ENCODE peak calls at places on chromosomes 6 and 20, in five cellular contexts. W is heart right ventricle, X is PC-9, N is lower lobe of right lung, A is fibroblast of the aortic adventitia. U is an unnamed sample.

GRCh38 chr20:35216541-35216940 is 9.9 kb upstream of the MMP24 start:
- DNase-seq in W (no peak), X (no peak), N (no peak), A (no peak), U (no peak)

GRCh38 chr20:56440346-56441007 is 27.9 kb upstream of the RTF2 start:
- DNase-seq in W (no peak), X (no peak), N (no peak), A (no peak), U (peak; percentile 48)

GRCh38 chr6:25006565-25007001 is 70.8 kb upstream of the RIPOR2 start:
- DNase-seq in W (peak; percentile 28), X (peak; percentile 92), N (peak; percentile 87), A (peak; percentile 51), U (peak; percentile 45)

GRCh38 chr20:54668271-54669053 is 193.1 kb downstream of the DOK5 start:
- DNase-seq in W (no peak), X (no peak), N (no peak), A (peak; percentile 34), U (no peak)

GRCh38 chr6:123338394-123338793 is 298.4 kb downstream of the TRDN start:
- DNase-seq in W (no peak), X (no peak), N (no peak), A (no peak), U (no peak)

GRCh38 chr6:14412026-14412425 is 294.5 kb downstream of the CD83 start:
- DNase-seq in W (no peak), X (no peak), N (no peak), A (peak; percentile 24), U (no peak)

GRCh38 chr20:62997626-62998025 is 9.1 kb downstream of the BHLHE23 start:
- DNase-seq in W (no peak), X (no peak), N (no peak), A (no peak), U (no peak)

GRCh38 chr6:125834347-125834746 is 43.6 kb downstream of the NCOA7 start:
- DNase-seq in W (no peak), X (no peak), N (no peak), A (peak; percentile 34), U (no peak)

GRCh38 chr6:41371992-41372525 is 36.7 kb downstream of the NCR2 start:
- DNase-seq in W (no peak), X (no peak), N (no peak), A (peak; percentile 16), U (peak; percentile 24)

GRCh38 chr6:10695086-10695657 is 400 bp downstream of the PAK1IP1 start:
- DNase-seq in W (no peak), X (no peak), N (no peak), A (no peak), U (no peak)

GRCh38 chr6:30884521-30885480 is 482 bp downstream of the DDR1 start:
- DNase-seq in W (no peak), X (peak; percentile 83), N (no peak), A (no peak), U (peak; percentile 34)

GRCh38 chr6:134753001-134753400 is 196.9 kb downstream of the ALDH8A1 start:
- DNase-seq in W (no peak), X (no peak), N (no peak), A (no peak), U (no peak)

GRCh38 chr6:111358454-111358853 is 124.6 kb downstream of the REV3L start:
- DNase-seq in W (no peak), X (no peak), N (no peak), A (no peak), U (no peak)

GRCh38 chr6:154350293-154350692 is 6.3 kb downstream of the IPCEF1 start:
- DNase-seq in W (no peak), X (no peak), N (no peak), A (peak; percentile 37), U (peak; percentile 43)

GRCh38 chr20:38685271-38685670 is 39.0 kb upstream of the SLC32A1 start:
- DNase-seq in W (no peak), X (no peak), N (no peak), A (no peak), U (no peak)

GRCh38 chr20:54573838-54574237 is 98.4 kb downstream of the DOK5 start:
- DNase-seq in W (peak; percentile 53), X (no peak), N (no peak), A (peak; percentile 67), U (no peak)

GRCh38 chr6:134223761-134224445 is 94.0 kb downstream of the SGK1 start:
- DNase-seq in W (no peak), X (no peak), N (no peak), A (peak; percentile 96), U (no peak)

GRCh38 chr6:53042112-53042511 is 23.1 kb upstream of the FBXO9 start:
- DNase-seq in W (no peak), X (peak; percentile 66), N (no peak), A (peak; percentile 92), U (peak; percentile 92)

GRCh38 chr6:122145741-122146240 is 253.7 kb upstream of the HSF2 start:
- DNase-seq in W (no peak), X (no peak), N (no peak), A (no peak), U (no peak)

GRCh38 chr20:59831024-59831900 is 102.2 kb downstream of the SYCP2 start:
- DNase-seq in W (no peak), X (peak; percentile 99), N (peak; percentile 60), A (no peak), U (no peak)
- H3K4me3 ChIP-seq in W (no peak overlapping the region), X (peak overlapping the region; percentile 37), N (no peak overlapping the region), A (no peak overlapping the region), U (no peak overlapping the region)

DNA sequence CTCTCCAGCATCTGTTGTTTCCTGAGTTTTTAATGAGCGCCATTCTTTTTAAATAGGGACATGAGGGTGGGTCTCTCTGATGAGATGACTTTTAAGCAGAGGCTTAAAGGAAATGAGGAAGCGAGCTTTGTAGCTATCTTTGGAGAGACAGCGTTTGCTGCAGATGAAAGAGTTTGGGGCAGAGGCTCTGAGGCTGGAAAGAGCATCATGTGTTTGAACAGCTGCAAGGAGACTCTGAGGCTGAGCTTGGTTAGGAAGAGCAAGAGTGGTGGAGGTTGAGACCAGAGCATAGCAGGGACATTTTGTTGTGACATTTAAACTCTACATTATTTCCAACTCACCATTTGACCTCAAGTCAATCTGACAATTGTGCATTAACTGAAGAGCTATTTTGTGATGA is 38.3 kb upstream of the TMX4 start:
- DNase-seq in W (no peak), X (no peak), N (no peak), A (no peak), U (no peak)
- TF ChIP-seq CTCF in W (no peak), X (no peak), N (no peak), A (no peak), U (no peak)

GRCh38 chr6:110328231-110328630 is 29.9 kb downstream of the METTL24 start:
- DNase-seq in W (no peak), X (no peak), N (no peak), A (peak; percentile 77), U (peak; percentile 15)

GRCh38 chr6:110329348-110329728 is 28.8 kb downstream of the METTL24 start:
- DNase-seq in W (no peak), X (no peak), N (no peak), A (no peak), U (no peak)

GRCh38 chr6:110331816-110332215 is 26.3 kb downstream of the METTL24 start:
- DNase-seq in W (peak; percentile 30), X (no peak), N (no peak), A (no peak), U (no peak)

GRCh38 chr6:110331383-110331782 is 26.8 kb downstream of the METTL24 start:
- DNase-seq in W (no peak), X (no peak), N (no peak), A (no peak), U (no peak)

GRCh38 chr6:110329729-110330436 is 28.3 kb downstream of the METTL24 start:
- DNase-seq in W (no peak), X (no peak), N (no peak), A (no peak), U (no peak)
- H3K4me3 ChIP-seq in W (peak overlapping the region; percentile 18), X (no peak overlapping the region), N (peak overlapping the region; percentile 32), A (no peak overlapping the region), U (no peak overlapping the region)

GRCh38 chr20:5220334-5221077 is 93.7 kb downstream of the CDS2 start:
- DNase-seq in W (no peak), X (no peak), N (no peak), A (no peak), U (no peak)

GRCh38 chr20:5221078-5221430 is 94.2 kb downstream of the CDS2 start:
- DNase-seq in W (no peak), X (no peak), N (no peak), A (no peak), U (no peak)

DNA sequence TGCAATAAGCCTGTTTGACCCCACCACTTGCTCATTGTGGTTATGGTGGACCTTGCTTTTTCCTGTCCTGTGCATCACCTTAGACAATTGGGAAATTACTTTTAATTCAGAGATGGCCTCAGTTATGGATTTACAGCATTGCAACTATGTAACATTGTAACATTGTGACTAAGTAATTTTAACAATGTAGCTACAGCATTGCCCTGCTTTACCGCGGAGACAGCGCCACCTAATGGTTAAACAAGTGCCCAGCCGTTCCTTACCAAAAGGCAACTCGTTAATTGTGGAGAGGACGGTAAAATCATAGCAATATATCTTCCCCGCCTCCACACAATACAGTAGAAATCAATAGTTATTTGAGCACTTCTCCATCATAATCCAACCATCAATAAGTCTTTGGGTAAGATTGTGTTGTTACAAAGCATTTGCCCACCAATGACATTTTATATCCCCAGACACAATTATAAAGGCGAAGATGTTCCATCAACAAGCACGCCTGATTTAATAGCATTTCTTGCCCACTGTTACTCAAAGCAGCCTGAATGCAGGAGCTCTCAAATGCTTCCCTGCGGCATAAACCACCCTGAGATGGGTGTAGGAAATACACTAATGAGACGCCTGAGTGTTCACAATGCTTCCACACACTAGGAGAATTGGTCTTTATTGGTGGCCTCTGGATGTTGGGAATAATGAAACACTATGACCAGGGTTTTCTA is 93.7 kb downstream of the PROKR2 start:
- DNase-seq in W (peak; percentile 48), X (peak; percentile 53), N (peak; percentile 67), A (peak; percentile 77), U (peak; percentile 53)
- TF ChIP-seq CTCF in W (peak; percentile 89), X (peak; percentile 86), N (peak; percentile 85), A (peak; percentile 96), U (peak; percentile 90)

GRCh38 chr20:23344336-23344735 is 6.3 kb upstream of the NXT1 start:
- DNase-seq in W (no peak), X (no peak), N (no peak), A (no peak), U (no peak)

GRCh38 chr20:23350007-23350854 is at the start of gene NXT1:
- DNase-seq in W (peak; percentile 98), X (peak; percentile 96), N (peak; percentile 95), A (peak; percentile 99), U (peak; percentile 99)

GRCh38 chr20:23347791-23348190 is 2.8 kb upstream of the NXT1 start:
- DNase-seq in W (no peak), X (no peak), N (no peak), A (no peak), U (no peak)

GRCh38 chr20:23350855-23351838 is 556 bp downstream of the NXT1 start:
- DNase-seq in W (peak; percentile 43), X (peak; percentile 54), N (peak; percentile 70), A (peak; percentile 28), U (peak; percentile 47)

DNA sequence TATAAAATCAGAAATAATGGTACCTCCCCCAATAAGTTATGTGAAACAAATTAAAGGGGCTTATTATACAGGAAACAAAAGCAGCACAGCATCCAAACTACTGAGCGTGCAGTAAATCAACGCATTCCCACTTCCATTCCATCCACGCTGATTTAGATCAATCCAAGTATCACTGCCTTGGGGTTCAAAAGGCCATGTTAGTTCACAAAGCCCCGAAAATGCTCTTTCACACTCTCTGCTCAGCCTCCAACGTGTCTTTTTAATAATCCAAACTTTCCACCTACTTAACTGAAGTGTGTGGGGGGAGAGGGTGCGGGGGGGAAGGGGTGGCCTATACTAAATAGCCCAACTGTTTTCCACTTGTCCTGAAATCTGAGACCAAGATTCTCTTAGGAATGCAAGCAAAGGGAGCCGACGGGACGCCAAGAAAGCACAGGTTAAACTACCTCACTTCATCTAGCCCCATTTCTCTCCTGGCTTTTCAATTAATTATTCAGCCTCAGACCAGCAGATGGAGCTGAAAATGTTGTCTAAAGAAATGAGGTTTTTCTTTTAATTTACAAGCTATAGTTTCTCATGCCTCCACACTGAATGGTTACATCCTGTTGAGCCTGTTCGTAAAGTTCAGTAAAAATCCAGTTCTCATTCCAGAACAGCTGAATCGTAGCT is 1.1 kb upstream of the NXT1 start:
- DNase-seq in W (no peak), X (peak; percentile 90), N (no peak), A (peak; percentile 63), U (peak; percentile 72)
- H3K4me3 ChIP-seq in W (peak overlapping the region; percentile 91), X (peak overlapping the region; percentile 91), N (peak overlapping the region; percentile 90), A (peak overlapping the region; percentile 80), U (peak overlapping the region; percentile 85)

U was measured in astrocyte of the spinal cord.